ENCODE peak calls at places on chromosomes 2 and 18, in four cellular contexts. A is fibroblast of lung, W is HFF-Myc, C is lung. E is an unnamed sample.

GRCh38 chr2:168929031-168929430 is 27.9 kb downstream of the G6PC2 start:
- DNase-seq in A (peak), W (no peak), C (no peak), E (no peak)

GRCh38 chr2:237765875-237766274 is 32.7 kb upstream of the RBM44 start:
- DNase-seq in A (peak), W (no peak), C (no peak), E (no peak)

GRCh38 chr2:240597419-240598181 is 11.1 kb downstream of the CAPN10 start:
- DNase-seq in A (no peak), W (no peak), C (no peak), E (no peak)

GRCh38 chr2:45093181-45093580 is 83.9 kb upstream of the SIX2 start:
- DNase-seq in A (no peak), W (no peak), C (no peak), E (no peak)

GRCh38 chr2:126623000-126623399 is 33.0 kb upstream of the GYPC start:
- DNase-seq in A (no peak), W (no peak), C (no peak), E (no peak)

GRCh38 chr2:8059255-8059654 is 622.6 kb upstream of the ID2 start:
- DNase-seq in A (no peak), W (no peak), C (no peak), E (no peak)

GRCh38 chr18:57075716-57076400 is 71.0 kb upstream of the BOD1L2 start:
- DNase-seq in A (no peak), W (no peak), C (no peak), E (no peak)

GRCh38 chr2:222613715-222614331 is 42.1 kb downstream of the FARSB start:
- DNase-seq in A (peak), W (peak), C (no peak), E (no peak)

GRCh38 chr18:23321996-23322395 is 131.1 kb upstream of the RIOK3 start:
- DNase-seq in A (peak), W (no peak), C (no peak), E (no peak)

GRCh38 chr2:215612770-215613169 is 176.9 kb upstream of the FN1 start:
- DNase-seq in A (peak), W (no peak), C (no peak), E (peak)

GRCh38 chr2:127308586-127309138 is 14.7 kb upstream of the ERCC3 start:
- DNase-seq in A (no peak), W (no peak), C (no peak), E (no peak)

GRCh38 chr18:49859006-49859359 is 45.6 kb upstream of the ACAA2 start:
- DNase-seq in A (no peak), W (no peak), C (no peak), E (no peak)

GRCh38 chr2:102106133-102106556 is 36.4 kb upstream of the IL1R1 start:
- DNase-seq in A (peak), W (no peak), C (no peak), E (no peak)

GRCh38 chr18:76307293-76307690 is 187.8 kb downstream of the ZNF516 start:
- DNase-seq in A (no peak), W (no peak), C (no peak), E (no peak)

GRCh38 chr2:216056739-216057138 is 24.9 kb downstream of the PECR start:
- DNase-seq in A (no peak), W (no peak), C (no peak), E (no peak)

GRCh38 chr18:54962919-54963645 is 3.8 kb upstream of the CCDC68 start:
- DNase-seq in A (no peak), W (no peak), C (no peak), E (no peak)

GRCh38 chr2:6312377-6312776 is 553.3 kb downstream of the CMPK2 start:
- DNase-seq in A (no peak), W (no peak), C (no peak), E (no peak)

GRCh38 chr18:9643549-9643948 is 29.2 kb upstream of the PPP4R1 start:
- DNase-seq in A (peak), W (peak), C (peak), E (peak)

GRCh38 chr2:209496586-209496982 is 72.7 kb downstream of the MAP2 start:
- DNase-seq in A (peak), W (no peak), C (no peak), E (no peak)

GRCh38 chr2:11029136-11029535 is 117.4 kb downstream of the KCNF1 start:
- DNase-seq in A (no peak), W (no peak), C (no peak), E (no peak)

GRCh38 chr2:11669454-11670291 is at the start of gene NTSR2:
- DNase-seq in A (peak), W (no peak), C (peak), E (no peak)

GRCh38 chr18:2536493-2536892 is 34.8 kb downstream of the METTL4 start:
- DNase-seq in A (peak), W (no peak), C (no peak), E (no peak)

GRCh38 chr2:20416723-20417122 is 30.2 kb upstream of the RHOB start:
- DNase-seq in A (no peak), W (no peak), C (no peak), E (no peak)

GRCh38 chr2:2580341-2580740 is 249.3 kb upstream of the MYT1L start:
- DNase-seq in A (no peak), W (no peak), C (no peak), E (no peak)

GRCh38 chr2:73418343-73418742 is 32.7 kb downstream of the ALMS1 start:
- DNase-seq in A (peak), W (no peak), C (peak), E (peak)

GRCh38 chr2:171271380-171271779 is 110.7 kb upstream of the TLK1 start:
- DNase-seq in A (no peak), W (no peak), C (no peak), E (no peak)

GRCh38 chr18:35917043-35917442 is 55.4 kb upstream of the RMP24 start:
- DNase-seq in A (no peak), W (no peak), C (peak), E (no peak)

GRCh38 chr2:232629201-232629475 is 4.3 kb upstream of the EFHD1 start:
- DNase-seq in A (no peak), W (no peak), C (no peak), E (no peak)

GRCh38 chr18:79829136-79829854 is 31.6 kb downstream of the KCNG2 start:
- DNase-seq in A (no peak), W (no peak), C (no peak), E (no peak)

GRCh38 chr2:159322419-159322818 is 35.9 kb upstream of the WDSUB1 start:
- DNase-seq in A (no peak), W (no peak), C (no peak), E (no peak)

GRCh38 chr2:204258900-204259299 is 286.4 kb upstream of the PARD3B start:
- DNase-seq in A (no peak), W (no peak), C (no peak), E (no peak)

GRCh38 chr2:6516674-6517073 is 349.0 kb downstream of the CMPK2 start:
- DNase-seq in A (no peak), W (no peak), C (no peak), E (no peak)

GRCh38 chr2:188244383-188244782 is 47.3 kb upstream of the GULP1 start:
- DNase-seq in A (peak), W (peak), C (no peak), E (no peak)

GRCh38 chr2:176129825-176130152 is 284 bp downstream of the HOXD8 start:
- DNase-seq in A (no peak), W (no peak), C (no peak), E (no peak)

GRCh38 chr2:172986040-172986439 is 89.6 kb upstream of the MAP3K20 start:
- DNase-seq in A (peak), W (no peak), C (no peak), E (no peak)

GRCh38 chr2:1749489-1749748 is 5.1 kb upstream of the PXDN start:
- DNase-seq in A (no peak), W (no peak), C (no peak), E (no peak)

GRCh38 chr2:2866459-2866858 is 511.2 kb downstream of the EIPR1 start:
- DNase-seq in A (no peak), W (no peak), C (no peak), E (no peak)

GRCh38 chr2:44275915-44276279 is 617 bp downstream of the SLC3A1 start:
- DNase-seq in A (peak), W (no peak), C (no peak), E (no peak)

GRCh38 chr2:696463-696862 is 19.3 kb upstream of the TMEM18 start:
- DNase-seq in A (no peak), W (no peak), C (no peak), E (no peak)

GRCh38 chr2:20615046-20615465 is 35.8 kb downstream of the HS1BP3 start:
- DNase-seq in A (no peak), W (no peak), C (no peak), E (no peak)

GRCh38 chr2:234690569-234691225 is 193.8 kb upstream of the ARL4C start:
- DNase-seq in A (peak), W (no peak), C (no peak), E (no peak)
- H3K4me3 ChIP-seq in A (no peak), W (no peak), C (no peak), E (no peak)

GRCh38 chr18:33735428-33735827 is 157.4 kb downstream of the ASXL3 start:
- DNase-seq in A (no peak), W (no peak), C (no peak), E (no peak)
- TF ChIP-seq CTCF in A (no peak), W (no peak), C (no peak), E (no peak)

GRCh38 chr2:25303517-25304338 is 38.0 kb downstream of the DNMT3A start:
- DNase-seq in A (no peak), W (no peak), C (no peak), E (no peak)

GRCh38 chr2:25304339-25304728 is 37.4 kb downstream of the DNMT3A start:
- DNase-seq in A (no peak), W (no peak), C (no peak), E (no peak)

GRCh38 chr2:25302758-25303436 is 38.8 kb downstream of the DNMT3A start:
- DNase-seq in A (no peak), W (no peak), C (no peak), E (no peak)

GRCh38 chr2:25300001-25300400 is 41.7 kb downstream of the DNMT3A start:
- DNase-seq in A (no peak), W (no peak), C (no peak), E (no peak)

GRCh38 chr2:25301453-25302352 is 40.0 kb downstream of the DNMT3A start:
- DNase-seq in A (peak), W (peak), C (no peak), E (peak)
- H3K4me3 ChIP-seq in A (no peak), W (no peak), C (no peak), E (no peak)

DNA sequence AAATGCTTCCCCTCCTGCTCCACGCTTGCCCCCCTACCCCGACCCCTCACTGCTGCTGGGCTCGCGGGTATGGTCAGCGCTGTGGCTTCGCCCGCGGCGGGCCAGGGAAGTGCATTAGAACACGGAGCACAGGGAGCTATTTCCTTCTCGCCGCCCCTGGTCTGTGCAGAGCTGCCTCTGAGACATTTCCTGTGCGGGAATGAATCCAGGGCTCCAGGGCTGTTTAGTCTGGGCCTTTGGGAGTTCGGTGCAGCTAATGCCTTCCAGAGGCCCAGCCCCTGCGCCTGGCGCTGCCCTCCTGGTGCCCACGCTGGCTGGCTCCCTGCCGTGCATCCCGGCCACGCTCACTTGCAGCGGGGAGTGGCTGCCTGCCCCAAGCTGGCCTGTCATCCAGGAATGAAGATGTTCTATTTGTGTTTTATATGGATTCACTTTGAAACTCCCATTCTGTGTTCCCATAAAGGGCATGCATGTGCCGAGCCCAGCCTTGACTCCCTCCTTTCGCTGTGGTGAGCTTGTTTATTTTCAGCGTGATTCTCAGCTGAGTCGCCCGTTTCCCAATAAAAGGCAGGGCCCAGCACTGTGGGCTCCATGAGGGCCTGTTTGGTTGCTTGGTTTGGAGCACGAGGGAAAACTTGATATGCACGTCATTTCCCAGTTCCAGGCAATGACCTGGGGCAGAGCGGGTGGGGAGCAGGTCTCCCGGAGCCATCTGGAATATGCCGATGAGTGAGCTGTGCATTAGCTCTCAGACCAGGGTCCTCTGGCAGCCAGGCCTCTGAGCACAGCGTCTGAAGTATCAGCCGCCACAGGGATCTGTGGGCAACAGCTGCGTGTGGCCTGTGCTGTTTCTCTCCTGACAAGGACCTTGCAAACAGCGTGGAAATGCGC is 42.7 kb downstream of the SH3RF3 start:
- DNase-seq in A (peak), W (peak), C (peak), E (peak)
- TF ChIP-seq CTCF in A (peak), W (no peak), C (no peak), E (peak)